ENCODE peak calls at places on chromosomes 4 and X, in five cellular contexts. One of them, this sample, is unnamed.

GRCh38 chrX:72062890-72063289 is 68.8 kb downstream of the RTL5 start:
- DNase-seq in OCI-LY7: no peak
- DNase-seq in DND-41: no peak
- DNase-seq in body of pancreas: peak; percentile 64
- DNase-seq in transverse colon: no peak
- DNase-seq in this sample: no peak

GRCh38 chr4:9931196-9931595 is 90.1 kb downstream of the SLC2A9 start:
- DNase-seq in OCI-LY7: no peak
- DNase-seq in body of pancreas: no peak
- DNase-seq in DND-41: no peak
- DNase-seq in transverse colon: no peak
- DNase-seq in this sample: no peak

GRCh38 chrX:118644378-118644777 is 83.0 kb upstream of the IL13RA1 start:
- DNase-seq in transverse colon: no peak
- DNase-seq in DND-41: no peak
- DNase-seq in body of pancreas: peak; percentile 26
- DNase-seq in OCI-LY7: peak; percentile 3
- DNase-seq in this sample: no peak

GRCh38 chr4:111671756-111672155 is 473.5 kb upstream of the FAM241A start:
- DNase-seq in body of pancreas: no peak
- DNase-seq in OCI-LY7: no peak
- DNase-seq in transverse colon: no peak
- DNase-seq in DND-41: no peak
- DNase-seq in this sample: no peak

GRCh38 chrX:112056886-112057285 is 25.7 kb downstream of the TRPC5 start:
- DNase-seq in body of pancreas: no peak
- DNase-seq in OCI-LY7: no peak
- DNase-seq in transverse colon: no peak
- DNase-seq in DND-41: no peak
- DNase-seq in this sample: no peak

GRCh38 chr4:128980816-128981326 is 112.5 kb downstream of the SCLT1 start:
- DNase-seq in OCI-LY7: no peak
- DNase-seq in transverse colon: no peak
- DNase-seq in body of pancreas: no peak
- DNase-seq in DND-41: no peak
- DNase-seq in this sample: no peak

GRCh38 chr4:146643812-146644401 is 5.2 kb downstream of the POU4F2 start:
- DNase-seq in body of pancreas: no peak
- DNase-seq in transverse colon: no peak
- DNase-seq in OCI-LY7: peak; percentile 3
- DNase-seq in DND-41: no peak
- DNase-seq in this sample: no peak

GRCh38 chr4:10656988-10657387 is 27.6 kb downstream of the CLNK start:
- DNase-seq in OCI-LY7: no peak
- DNase-seq in DND-41: no peak
- DNase-seq in body of pancreas: no peak
- DNase-seq in transverse colon: no peak
- DNase-seq in this sample: no peak

GRCh38 chrX:79369871-79370270 is 2.7 kb upstream of the ITM2A start:
- DNase-seq in DND-41: no peak
- DNase-seq in body of pancreas: no peak
- DNase-seq in OCI-LY7: no peak
- DNase-seq in transverse colon: no peak
- DNase-seq in this sample: no peak

GRCh38 chrX:120380699-120381098 is 18.8 kb downstream of the ATP1B4 start:
- DNase-seq in transverse colon: no peak
- DNase-seq in body of pancreas: peak; percentile 2
- DNase-seq in DND-41: peak; percentile 19
- DNase-seq in OCI-LY7: peak; percentile 74
- DNase-seq in this sample: no peak

GRCh38 chr4:184056877-184057276 is 151.8 kb downstream of the STOX2 start:
- DNase-seq in DND-41: no peak
- DNase-seq in body of pancreas: no peak
- DNase-seq in OCI-LY7: no peak
- DNase-seq in transverse colon: no peak
- DNase-seq in this sample: no peak

GRCh38 chrX:79270401-79270800 is 96.7 kb downstream of the ITM2A start:
- DNase-seq in transverse colon: peak; percentile 54
- DNase-seq in body of pancreas: peak; percentile 8
- DNase-seq in DND-41: peak; percentile 80
- DNase-seq in OCI-LY7: peak; percentile 74
- DNase-seq in this sample: peak; percentile 47

GRCh38 chrX:94492541-94492940 is 818.5 kb downstream of the FAM133A start:
- DNase-seq in body of pancreas: peak; percentile 82
- DNase-seq in transverse colon: no peak
- DNase-seq in DND-41: no peak
- DNase-seq in OCI-LY7: no peak
- DNase-seq in this sample: no peak

GRCh38 chrX:109596015-109596414 is 29.0 kb downstream of the KCNE5 start:
- DNase-seq in body of pancreas: no peak
- DNase-seq in OCI-LY7: no peak
- DNase-seq in transverse colon: no peak
- DNase-seq in DND-41: no peak
- DNase-seq in this sample: no peak

GRCh38 chr4:128358903-128359260 is 71.3 kb upstream of the PGRMC2 start:
- DNase-seq in transverse colon: no peak
- DNase-seq in OCI-LY7: no peak
- DNase-seq in DND-41: no peak
- DNase-seq in body of pancreas: no peak
- DNase-seq in this sample: no peak

GRCh38 chr4:78951862-78952472 is 12.7 kb upstream of the PAQR3 start:
- DNase-seq in transverse colon: no peak
- DNase-seq in OCI-LY7: peak; percentile 62
- DNase-seq in DND-41: peak; percentile 49
- DNase-seq in body of pancreas: peak; percentile 31
- DNase-seq in this sample: no peak

GRCh38 chr4:72945719-72946336 is 123.7 kb downstream of the COX18 start:
- DNase-seq in DND-41: no peak
- DNase-seq in body of pancreas: no peak
- DNase-seq in OCI-LY7: no peak
- DNase-seq in transverse colon: no peak
- DNase-seq in this sample: no peak

GRCh38 chrX:54994668-54995452 is 872 bp upstream of the PFKFB1 start:
- DNase-seq in OCI-LY7: no peak
- DNase-seq in transverse colon: no peak
- DNase-seq in DND-41: no peak
- DNase-seq in body of pancreas: no peak
- DNase-seq in this sample: no peak

GRCh38 chr4:41709844-41710481 is 38.6 kb downstream of the PHOX2B start:
- DNase-seq in transverse colon: no peak
- DNase-seq in body of pancreas: no peak
- DNase-seq in OCI-LY7: no peak
- DNase-seq in DND-41: no peak
- DNase-seq in this sample: no peak

GRCh38 chr4:5912614-5913019 is 19.7 kb upstream of the CRMP1 start:
- DNase-seq in body of pancreas: no peak
- DNase-seq in transverse colon: no peak
- DNase-seq in DND-41: no peak
- DNase-seq in OCI-LY7: no peak
- DNase-seq in this sample: no peak

GRCh38 chr4:10069065-10069626 is 47.5 kb downstream of the WDR1 start:
- DNase-seq in DND-41: no peak
- DNase-seq in OCI-LY7: no peak
- DNase-seq in body of pancreas: no peak
- DNase-seq in transverse colon: no peak
- DNase-seq in this sample: no peak

GRCh38 chr4:80036949-80037348 is 36.1 kb downstream of the ANTXR2 start:
- DNase-seq in DND-41: peak; percentile 31
- DNase-seq in OCI-LY7: no peak
- DNase-seq in transverse colon: no peak
- DNase-seq in body of pancreas: no peak
- DNase-seq in this sample: no peak

GRCh38 chrX:124212622-124213021 is 119.8 kb upstream of the TEX13D start:
- DNase-seq in DND-41: peak; percentile 73
- DNase-seq in OCI-LY7: peak; percentile 11
- DNase-seq in body of pancreas: no peak
- DNase-seq in transverse colon: no peak
- DNase-seq in this sample: no peak

GRCh38 chrX:107676559-107677378 is 48.5 kb downstream of the PRPS1 start:
- DNase-seq in OCI-LY7: peak; percentile 54
- DNase-seq in DND-41: no peak
- DNase-seq in transverse colon: peak; percentile 74
- DNase-seq in body of pancreas: peak; percentile 86
- DNase-seq in this sample: no peak

GRCh38 chrX:22366166-22366702 is 93.5 kb downstream of the CBLL2 start:
- DNase-seq in DND-41: no peak
- DNase-seq in OCI-LY7: no peak
- DNase-seq in body of pancreas: no peak
- DNase-seq in transverse colon: no peak
- DNase-seq in this sample: no peak

GRCh38 chr4:166377578-166377977 is 504.5 kb downstream of the TLL1 start:
- DNase-seq in body of pancreas: no peak
- DNase-seq in OCI-LY7: no peak
- DNase-seq in DND-41: no peak
- DNase-seq in transverse colon: no peak
- DNase-seq in this sample: no peak
- TF ChIP-seq CTCF in body of pancreas: no peak
- TF ChIP-seq CTCF in OCI-LY7: no peak
- TF ChIP-seq CTCF in DND-41: no peak
- TF ChIP-seq CTCF in transverse colon: no peak
- TF ChIP-seq CTCF in this sample: no peak

DNA sequence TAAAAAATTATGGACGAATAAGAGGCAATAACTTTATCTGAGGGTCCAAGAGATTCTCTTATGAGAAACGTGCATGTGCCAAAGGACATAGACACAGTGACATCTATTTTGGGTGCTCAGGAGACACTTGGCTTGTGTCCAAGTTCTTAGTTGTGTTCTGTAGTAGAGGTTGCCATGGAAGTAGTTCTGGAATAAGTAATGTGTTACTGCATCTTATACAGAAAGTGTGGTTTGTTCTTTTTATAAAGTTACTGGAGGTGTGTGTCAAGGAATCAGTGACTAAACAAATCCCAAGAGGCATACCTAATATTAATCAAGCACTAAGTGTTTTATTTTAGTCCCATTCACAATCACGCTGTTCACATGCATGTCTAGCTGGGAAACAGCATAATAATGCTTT is 305.7 kb downstream of the ARHGAP24 start:
- DNase-seq in transverse colon: no peak
- DNase-seq in body of pancreas: no peak
- DNase-seq in DND-41: no peak
- DNase-seq in OCI-LY7: peak; percentile 28
- DNase-seq in this sample: no peak
- H3K4me1 ChIP-seq in transverse colon: no peaks in the 10 kb centered on the region
- H3K4me1 ChIP-seq in body of pancreas: peaks cover 37% of the 10 kb centered on the region
- H3K4me1 ChIP-seq in DND-41: no peaks in the 10 kb centered on the region
- H3K4me1 ChIP-seq in OCI-LY7: peaks cover 42% of the 10 kb centered on the region
- H3K4me1 ChIP-seq in this sample: no peaks in the 10 kb centered on the region

GRCh38 chrX:19560611-19561010 is 45.3 kb upstream of the MAP3K15 start:
- DNase-seq in body of pancreas: no peak
- DNase-seq in DND-41: no peak
- DNase-seq in OCI-LY7: no peak
- DNase-seq in transverse colon: no peak
- DNase-seq in this sample: no peak
- H3K27ac ChIP-seq in body of pancreas: no peak overlapping the region
- H3K27ac ChIP-seq in DND-41: no peak overlapping the region
- H3K27ac ChIP-seq in OCI-LY7: no peak overlapping the region
- H3K27ac ChIP-seq in transverse colon: no peak overlapping the region
- H3K27ac ChIP-seq in this sample: no peak overlapping the region

DNA sequence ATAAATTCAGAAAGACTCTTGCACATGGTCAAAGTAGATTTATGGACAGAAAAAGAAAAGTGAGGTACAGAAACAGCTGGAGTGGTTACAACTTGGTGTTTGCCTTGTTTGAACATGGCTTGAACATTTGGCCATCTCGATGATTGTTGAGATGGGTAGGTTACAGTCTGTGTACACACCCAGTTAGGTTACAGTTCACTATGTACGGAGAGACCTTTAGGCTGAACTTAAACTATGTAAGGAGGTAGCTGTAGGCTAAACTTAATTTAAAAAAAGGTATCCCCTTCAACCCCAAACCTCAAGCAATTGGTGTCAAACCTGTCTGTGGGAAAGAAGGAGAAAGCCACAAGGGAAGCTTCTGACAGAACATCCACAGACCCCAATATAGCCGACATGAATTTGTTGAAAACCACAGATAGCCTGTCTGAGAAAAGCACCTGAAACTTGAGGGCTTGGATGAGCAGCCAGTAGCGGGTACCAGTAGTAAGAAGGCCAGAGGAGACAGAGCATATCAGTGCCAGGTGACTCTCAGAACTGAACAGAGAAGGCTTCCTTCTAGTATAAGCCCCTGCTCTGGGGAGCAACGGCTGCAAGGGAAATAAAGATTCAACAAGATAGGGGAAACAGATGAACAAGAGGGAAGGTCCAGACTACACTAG is 247.9 kb upstream of the GALNTL6 start:
- DNase-seq in body of pancreas: no peak
- DNase-seq in OCI-LY7: no peak
- DNase-seq in transverse colon: no peak
- DNase-seq in DND-41: no peak
- DNase-seq in this sample: no peak
- TF ChIP-seq CTCF in body of pancreas: no peak
- TF ChIP-seq CTCF in OCI-LY7: no peak
- TF ChIP-seq CTCF in transverse colon: no peak
- TF ChIP-seq CTCF in DND-41: no peak
- TF ChIP-seq CTCF in this sample: no peak

GRCh38 chrX:69493766-69494165 is 10.4 kb upstream of the NALF2 start:
- DNase-seq in OCI-LY7: no peak
- DNase-seq in DND-41: no peak
- DNase-seq in transverse colon: no peak
- DNase-seq in body of pancreas: no peak
- DNase-seq in this sample: no peak

GRCh38 chrX:69493193-69493592 is 10.9 kb upstream of the NALF2 start:
- DNase-seq in transverse colon: peak; percentile 22
- DNase-seq in DND-41: peak; percentile 31
- DNase-seq in body of pancreas: peak; percentile 43
- DNase-seq in OCI-LY7: peak; percentile 47
- DNase-seq in this sample: no peak

GRCh38 chrX:69489625-69490024 is 14.5 kb upstream of the NALF2 start:
- DNase-seq in body of pancreas: no peak
- DNase-seq in OCI-LY7: no peak
- DNase-seq in DND-41: no peak
- DNase-seq in transverse colon: no peak
- DNase-seq in this sample: no peak
- H3K4me1 ChIP-seq in body of pancreas: no peaks in the 10 kb centered on the region
- H3K4me1 ChIP-seq in OCI-LY7: no peaks in the 10 kb centered on the region
- H3K4me1 ChIP-seq in DND-41: no peaks in the 10 kb centered on the region
- H3K4me1 ChIP-seq in transverse colon: no peaks in the 10 kb centered on the region
- H3K4me1 ChIP-seq in this sample: no peaks in the 10 kb centered on the region

DNA sequence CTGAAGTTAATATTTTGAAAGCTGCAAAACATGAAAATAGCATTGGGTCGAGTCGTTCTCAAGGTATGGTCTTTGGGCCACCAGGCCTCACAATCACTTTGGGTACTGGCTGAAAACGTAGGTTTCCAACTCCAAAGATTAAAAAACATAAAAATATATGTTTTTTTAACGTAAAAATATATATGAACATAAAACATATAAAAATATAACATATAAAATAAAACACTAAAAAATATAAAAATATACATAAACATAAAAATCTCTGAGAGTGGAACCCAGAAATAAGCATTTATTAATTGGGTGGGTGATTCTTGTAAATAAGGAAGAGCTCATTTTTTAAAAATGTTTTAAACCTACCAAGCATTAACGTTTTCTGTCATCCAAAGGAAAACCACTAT is 666 bp upstream of the PDS5A start:
- DNase-seq in DND-41: no peak
- DNase-seq in body of pancreas: no peak
- DNase-seq in OCI-LY7: no peak
- DNase-seq in transverse colon: no peak
- DNase-seq in this sample: no peak
- H3K27ac ChIP-seq in DND-41: peak overlapping the region; percentile 83
- H3K27ac ChIP-seq in body of pancreas: peak overlapping the region; percentile 91
- H3K27ac ChIP-seq in OCI-LY7: peak overlapping the region; percentile 86
- H3K27ac ChIP-seq in transverse colon: peak overlapping the region; percentile 98
- H3K27ac ChIP-seq in this sample: peak overlapping the region; percentile 80